ENCODE peak calls at places on chromosomes 16 and 17, in six cellular contexts. M is NCI-H510A; T is H9; A is GM04503; V is AG10803; F is stimulated activated CD4-positive, alpha-beta T cell treated with anti-CD3 and anti-CD28 coated beads, Interleukin-1b, Interleukin-23, amount 100 ng/mL, for 24 hours. E is an unnamed sample.

GRCh38 chr16:70160388-70160787 is 13.2 kb upstream of the CLEC18C start:
- DNase-seq in M (no peak), T (no peak), A (no peak), V (no peak), F (no peak), E (no peak)

GRCh38 chr17:44749076-44750020 is 9.4 kb upstream of the ADAM11 start:
- DNase-seq in M (no peak), T (no peak), A (no peak), V (no peak), F (no peak), E (no peak)

GRCh38 chr17:19329136-19329535 is 33.4 kb downstream of the B9D1 start:
- DNase-seq in M (no peak), T (no peak), A (no peak), V (no peak), F (no peak), E (no peak)

GRCh38 chr16:70725024-70725911 is 39.4 kb upstream of the MTSS2 start:
- DNase-seq in M (no peak), T (no peak), A (no peak), V (no peak), F (no peak), E (no peak)

GRCh38 chr17:81057079-81057730 is 22.3 kb downstream of the BAIAP2 start:
- DNase-seq in M (no peak), T (no peak), A (no peak), V (no peak), F (no peak), E (peak)

GRCh38 chr17:8707591-8708453 is 36.8 kb downstream of the CCDC42 start:
- DNase-seq in M (no peak), T (peak), A (no peak), V (no peak), F (no peak), E (no peak)

GRCh38 chr17:1462164-1463112 is 6.4 kb upstream of the CRK start:
- DNase-seq in M (peak), T (no peak), A (no peak), V (no peak), F (no peak), E (no peak)

GRCh38 chr16:68737046-68737729 is at the start of gene CDH1:
- DNase-seq in M (peak), T (peak), A (no peak), V (no peak), F (no peak), E (no peak)

GRCh38 chr16:69834817-69835477 is 72.8 kb downstream of the WWP2 start:
- DNase-seq in M (no peak), T (no peak), A (no peak), V (no peak), F (no peak), E (no peak)

GRCh38 chr17:72301887-72302286 is 181.1 kb downstream of the SOX9 start:
- DNase-seq in M (no peak), T (no peak), A (no peak), V (no peak), F (no peak), E (no peak)

GRCh38 chr17:72438783-72439182 is 318.0 kb downstream of the SOX9 start:
- DNase-seq in M (no peak), T (no peak), A (no peak), V (no peak), F (no peak), E (no peak)

GRCh38 chr17:7774037-7774659 is 56.6 kb downstream of the DNAH2 start:
- DNase-seq in M (no peak), T (no peak), A (no peak), V (peak), F (no peak), E (no peak)

GRCh38 chr16:17459903-17460521 is 10.7 kb downstream of the XYLT1 start:
- DNase-seq in M (no peak), T (no peak), A (no peak), V (no peak), F (no peak), E (no peak)

GRCh38 chr16:53817117-53817516 is 113.2 kb downstream of the FTO start:
- DNase-seq in M (no peak), T (no peak), A (peak), V (peak), F (no peak), E (no peak)

GRCh38 chr16:28882476-28883180 is 4.3 kb downstream of the ATP2A1 start:
- DNase-seq in M (peak), T (peak), A (no peak), V (no peak), F (no peak), E (no peak)

GRCh38 chr17:43917348-43918025 is 10.2 kb upstream of the MPP2 start:
- DNase-seq in M (no peak), T (peak), A (no peak), V (peak), F (peak), E (no peak)

GRCh38 chr16:11977206-11978041 is 890 bp downstream of the SNX29 start:
- DNase-seq in M (no peak), T (no peak), A (peak), V (peak), F (no peak), E (no peak)

GRCh38 chr17:57440522-57441269 is 184.4 kb downstream of the MSI2 start:
- DNase-seq in M (peak), T (peak), A (no peak), V (peak), F (peak), E (no peak)

GRCh38 chr17:42311240-42312034 is 23.1 kb downstream of the STAT5A start:
- DNase-seq in M (peak), T (peak), A (peak), V (peak), F (no peak), E (no peak)

GRCh38 chr17:39174907-39175694 is 9.1 kb upstream of the ARL5C start:
- DNase-seq in M (peak), T (peak), A (no peak), V (peak), F (peak), E (peak)

GRCh38 chr17:27956601-27957445 is 63.7 kb upstream of the LYRM9 start:
- DNase-seq in M (no peak), T (no peak), A (peak), V (peak), F (no peak), E (no peak)

GRCh38 chr17:78723001-78723796 is 58.9 kb downstream of the CYTH1 start:
- DNase-seq in M (no peak), T (peak), A (no peak), V (no peak), F (no peak), E (no peak)

GRCh38 chr17:52410781-52411180 is 252.3 kb upstream of the CA10 start:
- DNase-seq in M (peak), T (no peak), A (no peak), V (no peak), F (no peak), E (no peak)

GRCh38 chr17:32303861-32304288 is 38.1 kb downstream of the C17orf75 start:
- DNase-seq in M (no peak), T (no peak), A (no peak), V (no peak), F (no peak), E (no peak)

GRCh38 chr17:29732209-29732608 is 109.5 kb upstream of the CORO6 start:
- DNase-seq in M (no peak), T (no peak), A (no peak), V (no peak), F (no peak), E (no peak)